ENCODE peak calls at places on chromosomes 12 and 14, in six cellular contexts. Z is activated CD4-positive, alpha-beta T cell treated with anti-CD3 and anti-CD28 coated beads, Interleukin-2, amount 10 ng/mL, durations not matched to agents 7 days and 5 days; B is NCI-H510A treated with DMSO at 0.1 percent for 48 hours; R is kidney epithelial cell; D is AG10803; P is left lobe of liver. N is an unnamed sample.
A peak's percentile ranks its signal among the peaks of the same experiment; 100 is the strongest.

GRCh38 chr12:68853396-68854077 is 45.6 kb downstream of the MDM2 start:
- DNase-seq in Z (no peak), B (no peak), R (no peak), D (no peak), P (no peak), N (no peak)

GRCh38 chr14:74765721-74766120 is 2.6 kb downstream of the YLPM1 start:
- DNase-seq in Z (peak; percentile 53), B (no peak), R (no peak), D (no peak), P (no peak), N (no peak)

GRCh38 chr14:68729556-68729955 is 63.3 kb downstream of the ZFP36L1 start:
- DNase-seq in Z (no peak), B (peak; percentile 29), R (no peak), D (no peak), P (no peak), N (no peak)

GRCh38 chr12:47904647-47905312 is at the start of gene VDR:
- DNase-seq in Z (peak; percentile 73), B (peak; percentile 76), R (peak; percentile 65), D (peak; percentile 75), P (peak; percentile 79), N (peak; percentile 55)

GRCh38 chr12:90058721-90059120 is 350.1 kb upstream of the ATP2B1 start:
- DNase-seq in Z (no peak), B (no peak), R (peak; percentile 34), D (peak; percentile 86), P (no peak), N (peak; percentile 91)

GRCh38 chr14:54105406-54105805 is 148.8 kb upstream of the BMP4 start:
- DNase-seq in Z (no peak), B (no peak), R (no peak), D (no peak), P (no peak), N (no peak)

GRCh38 chr12:48996794-48997718 is 2.1 kb downstream of the DDN start:
- DNase-seq in Z (peak; percentile 63), B (peak; percentile 73), R (no peak), D (peak; percentile 65), P (peak; percentile 73), N (peak; percentile 79)

GRCh38 chr14:90091393-90091792 is 29.6 kb downstream of the KCNK13 start:
- DNase-seq in Z (no peak), B (no peak), R (peak; percentile 39), D (peak; percentile 30), P (no peak), N (peak; percentile 80)

GRCh38 chr12:130965668-130966067 is 12.0 kb downstream of the ADGRD1 start:
- DNase-seq in Z (no peak), B (no peak), R (no peak), D (peak; percentile 40), P (no peak), N (peak; percentile 14)

GRCh38 chr14:38887696-38888095 is 215.3 kb downstream of the SEC23A start:
- DNase-seq in Z (no peak), B (no peak), R (no peak), D (no peak), P (no peak), N (no peak)

GRCh38 chr14:101476931-101477553 is 84.3 kb upstream of the DIO3 start:
- DNase-seq in Z (no peak), B (peak; percentile 93), R (no peak), D (no peak), P (peak; percentile 60), N (no peak)

GRCh38 chr12:32896438-32897275 is at the start of gene PKP2:
- DNase-seq in Z (peak; percentile 7), B (peak; percentile 72), R (no peak), D (no peak), P (peak; percentile 88), N (peak; percentile 59)